ENCODE peak calls at places on chromosomes 7 and 10, in five cellular contexts. One of them, this sample, is unnamed.

GRCh38 chr10:121865554-121865953 is 62.3 kb downstream of the ATE1 start:
- DNase-seq in NCI-H2171: no peak
- DNase-seq in thoracic aorta: no peak
- DNase-seq in SJSA1: no peak
- DNase-seq in activated naive CD4-positive, alpha-beta T cell: no peak
- DNase-seq in this sample: no peak

GRCh38 chr7:121696954-121697353 is 176.0 kb upstream of the PTPRZ1 start:
- DNase-seq in SJSA1: no peak
- DNase-seq in NCI-H2171: no peak
- DNase-seq in thoracic aorta: no peak
- DNase-seq in activated naive CD4-positive, alpha-beta T cell: no peak
- DNase-seq in this sample: no peak

GRCh38 chr7:76257973-76258372 is 44.5 kb upstream of the HSPB1 start:
- DNase-seq in activated naive CD4-positive, alpha-beta T cell: no peak
- DNase-seq in SJSA1: no peak
- DNase-seq in NCI-H2171: no peak
- DNase-seq in thoracic aorta: no peak
- DNase-seq in this sample: no peak

GRCh38 chr7:26087321-26088091 is 64.5 kb upstream of the NFE2L3 start:
- DNase-seq in SJSA1: no peak
- DNase-seq in NCI-H2171: no peak
- DNase-seq in activated naive CD4-positive, alpha-beta T cell: no peak
- DNase-seq in thoracic aorta: no peak
- DNase-seq in this sample: no peak

GRCh38 chr7:131586259-131586658 is 29.8 kb upstream of the PODXL start:
- DNase-seq in NCI-H2171: no peak
- DNase-seq in SJSA1: no peak
- DNase-seq in activated naive CD4-positive, alpha-beta T cell: no peak
- DNase-seq in thoracic aorta: no peak
- DNase-seq in this sample: no peak

GRCh38 chr10:58791137-58791536 is 278.5 kb downstream of the BICC1 start:
- DNase-seq in NCI-H2171: no peak
- DNase-seq in SJSA1: no peak
- DNase-seq in thoracic aorta: no peak
- DNase-seq in activated naive CD4-positive, alpha-beta T cell: no peak
- DNase-seq in this sample: no peak

GRCh38 chr10:18216482-18216881 is 76.3 kb downstream of the CACNB2 start:
- DNase-seq in SJSA1: no peak
- DNase-seq in NCI-H2171: no peak
- DNase-seq in thoracic aorta: no peak
- DNase-seq in activated naive CD4-positive, alpha-beta T cell: no peak
- DNase-seq in this sample: no peak

GRCh38 chr7:26612742-26613141 is 251.6 kb downstream of the SKAP2 start:
- DNase-seq in activated naive CD4-positive, alpha-beta T cell: no peak
- DNase-seq in NCI-H2171: no peak
- DNase-seq in thoracic aorta: no peak
- DNase-seq in SJSA1: no peak
- DNase-seq in this sample: no peak

GRCh38 chr7:32868116-32868515 is 23.4 kb downstream of the KBTBD2 start:
- DNase-seq in activated naive CD4-positive, alpha-beta T cell: no peak
- DNase-seq in thoracic aorta: no peak
- DNase-seq in NCI-H2171: no peak
- DNase-seq in SJSA1: no peak
- DNase-seq in this sample: no peak

GRCh38 chr10:129936923-129937300 is 27.2 kb downstream of the EBF3 start:
- DNase-seq in activated naive CD4-positive, alpha-beta T cell: no peak
- DNase-seq in NCI-H2171: no peak
- DNase-seq in SJSA1: no peak
- DNase-seq in thoracic aorta: no peak
- DNase-seq in this sample: no peak

GRCh38 chr7:155032978-155033377 is 30.1 kb upstream of the PAXIP1 start:
- DNase-seq in thoracic aorta: no peak
- DNase-seq in activated naive CD4-positive, alpha-beta T cell: no peak
- DNase-seq in SJSA1: no peak
- DNase-seq in NCI-H2171: no peak
- DNase-seq in this sample: no peak

GRCh38 chr10:62492012-62492869 is 118.1 kb downstream of the ZNF365 start:
- DNase-seq in thoracic aorta: no peak
- DNase-seq in activated naive CD4-positive, alpha-beta T cell: no peak
- DNase-seq in NCI-H2171: no peak
- DNase-seq in SJSA1: no peak
- DNase-seq in this sample: peak; percentile 45

GRCh38 chr10:133457100-133457841 is 3.5 kb downstream of the SCART1 start:
- DNase-seq in thoracic aorta: no peak
- DNase-seq in activated naive CD4-positive, alpha-beta T cell: no peak
- DNase-seq in NCI-H2171: no peak
- DNase-seq in SJSA1: no peak
- DNase-seq in this sample: no peak

GRCh38 chr10:1526427-1527055 is 210.8 kb downstream of the ADARB2 start:
- DNase-seq in NCI-H2171: no peak
- DNase-seq in thoracic aorta: no peak
- DNase-seq in SJSA1: no peak
- DNase-seq in activated naive CD4-positive, alpha-beta T cell: no peak
- DNase-seq in this sample: no peak

GRCh38 chr10:20672724-20673123 is 224.4 kb downstream of the NEBL start:
- DNase-seq in SJSA1: no peak
- DNase-seq in NCI-H2171: no peak
- DNase-seq in activated naive CD4-positive, alpha-beta T cell: no peak
- DNase-seq in thoracic aorta: no peak
- DNase-seq in this sample: no peak

GRCh38 chr10:34047389-34047788 is 712.9 kb upstream of the NRP1 start:
- DNase-seq in thoracic aorta: no peak
- DNase-seq in SJSA1: no peak
- DNase-seq in activated naive CD4-positive, alpha-beta T cell: no peak
- DNase-seq in NCI-H2171: no peak
- DNase-seq in this sample: no peak

GRCh38 chr7:12684186-12684585 is 3.2 kb upstream of the ARL4A start:
- DNase-seq in thoracic aorta: no peak
- DNase-seq in SJSA1: no peak
- DNase-seq in NCI-H2171: no peak
- DNase-seq in activated naive CD4-positive, alpha-beta T cell: no peak
- DNase-seq in this sample: no peak

GRCh38 chr7:2157473-2158279 is 75.1 kb downstream of the MAD1L1 start:
- DNase-seq in SJSA1: peak; percentile 84
- DNase-seq in thoracic aorta: peak; percentile 27
- DNase-seq in activated naive CD4-positive, alpha-beta T cell: no peak
- DNase-seq in NCI-H2171: peak; percentile 54
- DNase-seq in this sample: no peak

GRCh38 chr10:62587011-62587410 is 212.8 kb downstream of the ZNF365 start:
- DNase-seq in SJSA1: no peak
- DNase-seq in activated naive CD4-positive, alpha-beta T cell: no peak
- DNase-seq in NCI-H2171: no peak
- DNase-seq in thoracic aorta: no peak
- DNase-seq in this sample: no peak

GRCh38 chr10:124744688-124745055 is 494 bp upstream of the FAM53B start:
- DNase-seq in NCI-H2171: no peak
- DNase-seq in thoracic aorta: no peak
- DNase-seq in activated naive CD4-positive, alpha-beta T cell: no peak
- DNase-seq in SJSA1: peak; percentile 67
- DNase-seq in this sample: no peak

GRCh38 chr7:150453186-150453585 is 2.8 kb downstream of the GIMAP8 start:
- DNase-seq in SJSA1: no peak
- DNase-seq in NCI-H2171: no peak
- DNase-seq in activated naive CD4-positive, alpha-beta T cell: no peak
- DNase-seq in thoracic aorta: no peak
- DNase-seq in this sample: no peak

GRCh38 chr7:17991866-17992648 is 35.6 kb downstream of the PRPS1L1 start:
- DNase-seq in thoracic aorta: no peak
- DNase-seq in activated naive CD4-positive, alpha-beta T cell: no peak
- DNase-seq in NCI-H2171: no peak
- DNase-seq in SJSA1: no peak
- DNase-seq in this sample: no peak

GRCh38 chr7:13829914-13830603 is 159.4 kb downstream of the ETV1 start:
- DNase-seq in SJSA1: peak; percentile 18
- DNase-seq in thoracic aorta: no peak
- DNase-seq in activated naive CD4-positive, alpha-beta T cell: no peak
- DNase-seq in NCI-H2171: no peak
- DNase-seq in this sample: no peak

GRCh38 chr10:59588791-59589190 is 120.9 kb downstream of the SLC16A9 start:
- DNase-seq in NCI-H2171: no peak
- DNase-seq in thoracic aorta: no peak
- DNase-seq in activated naive CD4-positive, alpha-beta T cell: no peak
- DNase-seq in SJSA1: no peak
- DNase-seq in this sample: no peak

GRCh38 chr7:2830609-2831376 is 13.3 kb downstream of the GNA12 start:
- DNase-seq in SJSA1: no peak
- DNase-seq in thoracic aorta: no peak
- DNase-seq in NCI-H2171: no peak
- DNase-seq in activated naive CD4-positive, alpha-beta T cell: no peak
- DNase-seq in this sample: no peak

GRCh38 chr10:125684583-125684982 is 1.6 kb upstream of the TEX36 start:
- DNase-seq in activated naive CD4-positive, alpha-beta T cell: no peak
- DNase-seq in thoracic aorta: no peak
- DNase-seq in SJSA1: no peak
- DNase-seq in NCI-H2171: no peak
- DNase-seq in this sample: no peak

GRCh38 chr10:124733566-124734245 is 10.5 kb downstream of the FAM53B start:
- DNase-seq in SJSA1: peak; percentile 6
- DNase-seq in activated naive CD4-positive, alpha-beta T cell: no peak
- DNase-seq in NCI-H2171: no peak
- DNase-seq in thoracic aorta: no peak
- DNase-seq in this sample: no peak

GRCh38 chr10:103757531-103758293 is 97.7 kb downstream of the SH3PXD2A start:
- DNase-seq in activated naive CD4-positive, alpha-beta T cell: no peak
- DNase-seq in SJSA1: peak; percentile 57
- DNase-seq in thoracic aorta: no peak
- DNase-seq in NCI-H2171: no peak
- DNase-seq in this sample: no peak

GRCh38 chr10:61860964-61861758 is 40.3 kb upstream of the ARID5B start:
- DNase-seq in thoracic aorta: no peak
- DNase-seq in SJSA1: no peak
- DNase-seq in activated naive CD4-positive, alpha-beta T cell: no peak
- DNase-seq in NCI-H2171: no peak
- DNase-seq in this sample: no peak

GRCh38 chr10:7260912-7261700 is 149.7 kb downstream of the SFMBT2 start:
- DNase-seq in NCI-H2171: no peak
- DNase-seq in SJSA1: no peak
- DNase-seq in activated naive CD4-positive, alpha-beta T cell: no peak
- DNase-seq in thoracic aorta: no peak
- DNase-seq in this sample: no peak

GRCh38 chr10:1103551-1103950 is 47.4 kb downstream of the WDR37 start:
- DNase-seq in NCI-H2171: no peak
- DNase-seq in SJSA1: no peak
- DNase-seq in thoracic aorta: no peak
- DNase-seq in activated naive CD4-positive, alpha-beta T cell: no peak
- DNase-seq in this sample: no peak

GRCh38 chr7:55019329-55019690 is 493 bp downstream of the EGFR start:
- DNase-seq in NCI-H2171: peak; percentile 4
- DNase-seq in SJSA1: peak; percentile 40
- DNase-seq in thoracic aorta: no peak
- DNase-seq in activated naive CD4-positive, alpha-beta T cell: no peak
- DNase-seq in this sample: peak; percentile 63

GRCh38 chr7:74619235-74619860 is 38.2 kb upstream of the GTF2I start:
- DNase-seq in thoracic aorta: no peak
- DNase-seq in activated naive CD4-positive, alpha-beta T cell: no peak
- DNase-seq in SJSA1: no peak
- DNase-seq in NCI-H2171: peak; percentile 66
- DNase-seq in this sample: no peak

GRCh38 chr7:111014074-111014473 is 76.9 kb upstream of the LRRN3 start:
- DNase-seq in activated naive CD4-positive, alpha-beta T cell: no peak
- DNase-seq in NCI-H2171: no peak
- DNase-seq in thoracic aorta: no peak
- DNase-seq in SJSA1: no peak
- DNase-seq in this sample: no peak

GRCh38 chr7:45982132-45982531 is 61.1 kb upstream of the IGFBP3 start:
- DNase-seq in thoracic aorta: no peak
- DNase-seq in activated naive CD4-positive, alpha-beta T cell: no peak
- DNase-seq in NCI-H2171: no peak
- DNase-seq in SJSA1: no peak
- DNase-seq in this sample: no peak

GRCh38 chr10:130766716-130767115 is 544.8 kb downstream of the TCERG1L start:
- DNase-seq in SJSA1: no peak
- DNase-seq in activated naive CD4-positive, alpha-beta T cell: no peak
- DNase-seq in thoracic aorta: no peak
- DNase-seq in NCI-H2171: no peak
- DNase-seq in this sample: no peak

GRCh38 chr10:26464632-26465280 is 26.6 kb downstream of the APBB1IP start:
- DNase-seq in NCI-H2171: no peak
- DNase-seq in SJSA1: no peak
- DNase-seq in activated naive CD4-positive, alpha-beta T cell: no peak
- DNase-seq in thoracic aorta: no peak
- DNase-seq in this sample: no peak